ENCODE peak calls at places on chromosomes 11 and 22, in five cellular contexts. Z, S, T, W and R are unnamed samples.
A peak's percentile ranks its signal among the peaks of the same experiment; 100 is the strongest.

GRCh38 chr11:197741-198235 is 4.9 kb downstream of the SCGB1C1 start:
- DNase-seq in Z (no peak), S (no peak), T (no peak), W (no peak), R (no peak)

GRCh38 chr11:130431337-130431773 is 2.9 kb upstream of the ADAMTS8 start:
- DNase-seq in Z (peak; percentile 59), S (peak; percentile 76), T (no peak), W (peak; percentile 55), R (peak; percentile 55)

GRCh38 chr22:35376728-35377472 is 4.0 kb upstream of the HMOX1 start:
- DNase-seq in Z (peak; percentile 87), S (peak; percentile 99), T (peak; percentile 87), W (peak; percentile 92), R (peak; percentile 75)

GRCh38 chr11:12642040-12642439 is 32.2 kb upstream of the TEAD1 start:
- DNase-seq in Z (no peak), S (peak; percentile 68), T (no peak), W (peak; percentile 57), R (no peak)

GRCh38 chr22:35386670-35387288 is 5.9 kb downstream of the HMOX1 start:
- DNase-seq in Z (no peak), S (no peak), T (no peak), W (no peak), R (no peak)

GRCh38 chr11:128725630-128726461 is 32.0 kb downstream of the FLI1 start:
- DNase-seq in Z (no peak), S (peak; percentile 59), T (peak; percentile 89), W (no peak), R (no peak)

GRCh38 chr11:43575931-43576833 is 104.4 kb upstream of the HSD17B12 start:
- DNase-seq in Z (no peak), S (no peak), T (no peak), W (no peak), R (no peak)

GRCh38 chr11:88345408-88345807 is 7.9 kb upstream of the CTSC start:
- DNase-seq in Z (no peak), S (peak; percentile 54), T (no peak), W (no peak), R (no peak)

GRCh38 chr22:22431271-22432220 is 77.0 kb downstream of the ZNF280B start:
- DNase-seq in Z (peak; percentile 99), S (peak; percentile 34), T (no peak), W (peak; percentile 49), R (peak; percentile 53)

GRCh38 chr11:57779275-57779674 is 17.7 kb downstream of the CTNND1 start:
- DNase-seq in Z (no peak), S (peak; percentile 63), T (no peak), W (peak; percentile 86), R (peak; percentile 41)

GRCh38 chr22:37214431-37215025 is 2.3 kb upstream of the SSTR3 start:
- DNase-seq in Z (no peak), S (no peak), T (no peak), W (no peak), R (no peak)

GRCh38 chr11:37942081-37942480 is 1344.0 kb upstream of the RAG2 start:
- DNase-seq in Z (no peak), S (no peak), T (no peak), W (no peak), R (no peak)

GRCh38 chr22:49765951-49766350 is 61.7 kb downstream of the BRD1 start:
- DNase-seq in Z (no peak), S (no peak), T (no peak), W (no peak), R (no peak)

GRCh38 chr11:88357323-88358039 is 19.9 kb upstream of the CTSC start:
- DNase-seq in Z (peak; percentile 42), S (peak; percentile 27), T (peak; percentile 79), W (no peak), R (no peak)

GRCh38 chr11:77073328-77074001 is 6.7 kb downstream of the CAPN5 start:
- DNase-seq in Z (peak; percentile 30), S (peak; percentile 94), T (no peak), W (peak; percentile 45), R (peak; percentile 83)

GRCh38 chr11:9808943-9809342 is 145.1 kb downstream of the SWAP70 start:
- DNase-seq in Z (no peak), S (no peak), T (no peak), W (peak; percentile 28), R (no peak)

GRCh38 chr11:19079643-19080440 is 19.3 kb upstream of the MRGPRX2 start:
- DNase-seq in Z (no peak), S (peak; percentile 68), T (no peak), W (no peak), R (peak; percentile 19)

GRCh38 chr11:80718611-80719291 is 1277.9 kb upstream of the TENM4 start:
- DNase-seq in Z (no peak), S (no peak), T (no peak), W (no peak), R (no peak)

GRCh38 chr22:48315415-48316244 is 1512.0 kb downstream of the BRD1 start:
- DNase-seq in Z (no peak), S (no peak), T (no peak), W (no peak), R (no peak)

GRCh38 chr22:40033586-40034380 is 39.0 kb downstream of the FAM83F start:
- DNase-seq in Z (no peak), S (no peak), T (no peak), W (no peak), R (no peak)

GRCh38 chr11:12865871-12866595 is 143.1 kb upstream of the RASSF10 start:
- DNase-seq in Z (no peak), S (no peak), T (no peak), W (no peak), R (no peak)

GRCh38 chr11:235998-236773 is at the start of gene SIRT3:
- DNase-seq in Z (peak; percentile 96), S (peak; percentile 65), T (peak; percentile 42), W (peak; percentile 73), R (peak; percentile 90)

GRCh38 chr11:91295591-91295990 is 929.0 kb upstream of the FAT3 start:
- DNase-seq in Z (no peak), S (peak; percentile 12), T (no peak), W (no peak), R (no peak)

GRCh38 chr22:50473088-50473487 is 1.7 kb downstream of the SBF1 start:
- DNase-seq in Z (no peak), S (no peak), T (no peak), W (peak; percentile 35), R (peak; percentile 60)

GRCh38 chr11:76686261-76687079 is 15.9 kb upstream of the LRRC32 start:
- DNase-seq in Z (no peak), S (no peak), T (no peak), W (no peak), R (no peak)

GRCh38 chr11:79623375-79623774 is 182.5 kb upstream of the TENM4 start:
- DNase-seq in Z (no peak), S (no peak), T (no peak), W (no peak), R (no peak)

GRCh38 chr11:72584293-72584921 is 89.8 kb downstream of the PDE2A start:
- DNase-seq in Z (peak; percentile 74), S (peak; percentile 18), T (no peak), W (no peak), R (no peak)

GRCh38 chr22:29096736-29097669 is 24.2 kb downstream of the KREMEN1 start:
- DNase-seq in Z (peak; percentile 26), S (peak; percentile 30), T (no peak), W (peak; percentile 99), R (no peak)

GRCh38 chr22:44049369-44050231 is 25.5 kb downstream of the PARVB start:
- DNase-seq in Z (no peak), S (no peak), T (no peak), W (no peak), R (no peak)

DNA sequence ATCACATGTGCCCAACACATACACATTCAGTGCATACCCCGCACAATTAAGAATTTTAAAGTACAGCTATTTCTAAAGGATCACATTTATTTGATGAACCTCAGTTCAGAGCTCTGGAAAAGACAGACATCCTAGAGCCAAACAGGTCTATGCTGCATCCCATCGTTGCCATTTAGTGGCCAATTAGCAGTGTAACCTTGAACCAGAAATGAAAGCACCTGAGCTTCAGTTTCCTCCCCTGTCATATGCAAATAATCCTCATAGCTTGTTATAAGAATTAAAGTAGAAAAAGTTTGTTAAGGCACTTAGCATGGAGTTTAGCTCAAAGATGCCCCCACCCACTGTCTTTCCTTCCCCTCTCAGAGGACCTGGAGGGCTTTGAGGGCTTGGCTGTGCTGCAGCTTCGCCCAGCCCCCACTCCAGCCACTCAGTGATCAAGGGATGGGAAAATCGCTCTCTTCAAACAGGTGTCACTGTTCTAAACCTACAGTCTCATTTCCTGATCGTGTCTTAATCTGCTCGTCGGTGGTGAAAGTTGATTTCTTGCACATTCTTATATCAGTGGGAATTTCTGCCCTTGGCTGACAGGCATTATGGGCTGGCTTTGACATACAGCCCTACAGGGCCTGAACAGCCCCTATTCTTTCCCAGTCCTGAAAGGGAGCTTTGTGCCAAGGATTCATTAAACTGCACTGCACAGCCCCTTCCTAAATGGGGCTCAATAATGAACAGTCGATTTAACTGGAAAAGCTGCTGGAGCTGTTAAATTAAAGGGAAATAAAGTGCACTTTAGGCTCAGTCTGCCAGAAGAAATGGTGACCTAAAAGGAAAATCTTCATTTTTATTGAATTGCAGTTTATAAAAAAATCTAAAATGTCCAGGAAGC is 23.3 kb upstream of the FAM181B start:
- DNase-seq in Z (no peak), S (no peak), T (no peak), W (no peak), R (no peak)
- TF ChIP-seq BHLHE40 in Z (no peak), S (no peak), T (no peak), W (no peak), R (no peak)

DNA sequence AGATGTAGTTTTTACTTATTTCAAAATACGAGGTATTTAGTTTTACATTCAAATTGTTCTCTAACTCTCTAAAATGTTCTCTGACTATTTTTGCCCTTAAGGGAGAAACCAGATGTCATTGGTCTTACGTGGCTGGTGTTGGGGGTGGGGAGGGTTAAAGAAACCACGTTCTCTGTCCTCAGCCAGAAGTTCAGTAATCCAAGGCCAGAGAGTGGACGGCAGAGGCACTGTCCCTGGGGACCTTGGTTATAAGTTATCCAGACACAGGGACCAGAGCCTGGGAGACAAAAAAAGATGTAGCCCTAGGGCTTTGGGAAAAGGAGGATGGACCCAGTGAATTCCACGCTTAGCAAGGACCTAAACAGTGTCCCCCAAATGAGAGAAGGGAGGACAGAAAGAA is 698 bp upstream of the OR51E1 start:
- DNase-seq in Z (no peak), S (no peak), T (no peak), W (no peak), R (no peak)
- TF ChIP-seq RAD21 in Z (no peak), S (no peak), T (no peak), W (no peak), R (no peak)

GRCh38 chr22:23892130-23892529 is 2.1 kb upstream of the MIF start:
- DNase-seq in Z (no peak), S (no peak), T (no peak), W (no peak), R (no peak)
- TF ChIP-seq BHLHE40 in Z (no peak), S (no peak), T (no peak), W (no peak), R (no peak)

DNA sequence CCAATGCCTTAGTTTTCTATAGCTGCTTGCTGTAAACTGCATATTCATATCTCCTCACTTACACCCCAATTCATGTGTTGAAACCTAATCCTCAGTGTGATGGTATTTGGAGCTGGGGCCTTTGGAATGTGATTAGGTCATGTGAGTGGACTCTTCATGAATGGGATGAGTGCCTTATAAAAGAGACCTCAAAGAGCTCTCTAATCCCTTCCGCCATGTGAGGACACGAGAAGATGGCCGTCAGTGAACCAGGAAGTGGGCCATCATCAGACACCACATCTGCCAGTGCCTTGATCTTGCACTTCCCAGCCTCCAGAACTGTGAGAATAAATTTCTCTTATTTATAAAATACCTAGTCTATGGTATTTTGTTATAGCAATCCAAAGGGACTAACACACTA is 79.3 kb downstream of the CYP2R1 start:
- DNase-seq in Z (no peak), S (peak; percentile 2), T (no peak), W (no peak), R (no peak)
- TF ChIP-seq RAD21 in Z (no peak), S (no peak), T (no peak), W (no peak), R (no peak)